ENCODE peak calls at places on chromosomes 3 and 15, in five cellular contexts. W is stimulated activated CD8-positive, alpha-beta memory T cell treated with anti-CD3 and anti-CD28 coated beads, Interleukin-4, amount 100 ng/mL, for 24 hours; A is AG10803; L is pons; F is cardiac muscle cell. B is an unnamed sample.

GRCh38 chr3:117629505-117629904 is 919.9 kb downstream of the TUSC7 start:
- DNase-seq in W (no peak), A (no peak), L (no peak), F (no peak), B (no peak)

GRCh38 chr3:52299815-52300611 is 12.4 kb downstream of the GLYCTK start:
- DNase-seq in W (no peak), A (no peak), L (no peak), F (peak; percentile 85), B (peak; percentile 51)

GRCh38 chr3:71066849-71067261 is 516.7 kb downstream of the FOXP1 start:
- DNase-seq in W (no peak), A (peak; percentile 59), L (no peak), F (no peak), B (peak; percentile 60)

GRCh38 chr3:46558184-46559029 is 7.7 kb downstream of the LRRC2 start:
- DNase-seq in W (peak; percentile 53), A (peak; percentile 91), L (peak; percentile 80), F (peak; percentile 59), B (peak; percentile 96)

GRCh38 chr15:36808401-36809160 is 229.2 kb downstream of the CDIN1 start:
- DNase-seq in W (no peak), A (no peak), L (no peak), F (peak; percentile 45), B (no peak)

GRCh38 chr3:49276475-49277356 is at the start of gene C3orf62:
- DNase-seq in W (peak; percentile 71), A (peak; percentile 85), L (peak; percentile 49), F (peak; percentile 37), B (peak; percentile 89)

GRCh38 chr3:142973217-142974009 is 9.9 kb upstream of the PAQR9 start:
- DNase-seq in W (no peak), A (no peak), L (peak; percentile 65), F (no peak), B (no peak)

GRCh38 chr3:126406389-126407296 is 11.9 kb downstream of the CFAP100 start:
- DNase-seq in W (no peak), A (no peak), L (no peak), F (no peak), B (no peak)

GRCh38 chr15:77966540-77967290 is 110.8 kb downstream of the TBC1D2B start:
- DNase-seq in W (peak; percentile 26), A (peak; percentile 53), L (peak; percentile 57), F (peak; percentile 42), B (peak; percentile 68)

GRCh38 chr3:10363935-10364334 is 43.0 kb upstream of the SEC13 start:
- DNase-seq in W (no peak), A (no peak), L (no peak), F (no peak), B (peak; percentile 52)

GRCh38 chr3:127043041-127043641 is 60.2 kb downstream of the PLXNA1 start:
- DNase-seq in W (no peak), A (peak; percentile 67), L (no peak), F (no peak), B (no peak)

GRCh38 chr3:163543558-163544189 is 1534.6 kb downstream of the SI start:
- DNase-seq in W (no peak), A (no peak), L (no peak), F (no peak), B (no peak)

GRCh38 chr3:160827516-160827915 is 71.5 kb downstream of the PPM1L start:
- DNase-seq in W (no peak), A (no peak), L (no peak), F (no peak), B (no peak)

GRCh38 chr3:101311676-101312075 is 8.7 kb downstream of the IMPG2 start:
- DNase-seq in W (no peak), A (no peak), L (no peak), F (no peak), B (no peak)

GRCh38 chr3:52245322-52246263 is at the start of gene PPM1M:
- DNase-seq in W (no peak), A (peak; percentile 55), L (no peak), F (peak; percentile 58), B (peak; percentile 75)

GRCh38 chr3:108512671-108513070 is 2.3 kb upstream of the MYH15 start:
- DNase-seq in W (no peak), A (no peak), L (no peak), F (no peak), B (no peak)

GRCh38 chr15:44802336-44802735 is 66.0 kb downstream of the TRIM69 start:
- DNase-seq in W (no peak), A (no peak), L (no peak), F (no peak), B (no peak)

GRCh38 chr15:25416693-25417092 is 22.1 kb downstream of the UBE3A start:
- DNase-seq in W (no peak), A (no peak), L (no peak), F (no peak), B (no peak)

GRCh38 chr15:45399381-45400212 is 21.3 kb upstream of the GATM start:
- DNase-seq in W (no peak), A (peak; percentile 64), L (peak; percentile 91), F (peak; percentile 67), B (peak; percentile 66)

GRCh38 chr3:112391648-112392047 is 58.7 kb downstream of the CD200 start:
- DNase-seq in W (no peak), A (no peak), L (no peak), F (no peak), B (no peak)

GRCh38 chr3:185337231-185337816 is 25.6 kb upstream of the MAP3K13 start:
- DNase-seq in W (no peak), A (no peak), L (no peak), F (no peak), B (no peak)

GRCh38 chr3:52831500-52832301 is 1.2 kb upstream of the ITIH4 start:
- DNase-seq in W (no peak), A (peak; percentile 74), L (no peak), F (no peak), B (peak; percentile 91)

GRCh38 chr15:28944286-28944685 is 58.5 kb downstream of the APBA2 start:
- DNase-seq in W (no peak), A (no peak), L (no peak), F (no peak), B (no peak)

GRCh38 chr3:5162102-5162501 is 25.4 kb upstream of the EDEM1 start:
- DNase-seq in W (no peak), A (peak; percentile 70), L (no peak), F (no peak), B (peak; percentile 86)

GRCh38 chr3:160697628-160698382 is 20.8 kb downstream of the ARL14 start:
- DNase-seq in W (no peak), A (peak; percentile 48), L (no peak), F (no peak), B (peak; percentile 96)

B was measured in EH.